ENCODE peak calls at places on chromosome 3, in seven cellular contexts. One of them, this sample, is unnamed.

GRCh38 chr3:190533511-190534282 is 19.8 kb downstream of the IL1RAP start:
- DNase-seq in MM.1S: no peak
- DNase-seq in HCT116: no peak
- DNase-seq in GM23338: peak; percentile 33
- DNase-seq in hepatocyte: peak; percentile 36
- DNase-seq in PC-3: peak; percentile 79
- DNase-seq in neural progenitor cell: no peak
- DNase-seq in this sample: peak; percentile 97

GRCh38 chr3:39254806-39255449 is 24.9 kb downstream of the CX3CR1 start:
- DNase-seq in neural progenitor cell: no peak
- DNase-seq in hepatocyte: no peak
- DNase-seq in MM.1S: no peak
- DNase-seq in PC-3: peak; percentile 80
- DNase-seq in GM23338: no peak
- DNase-seq in HCT116: no peak
- DNase-seq in this sample: peak; percentile 75

GRCh38 chr3:74646094-74646493 is 31.6 kb upstream of the CNTN3 start:
- DNase-seq in GM23338: no peak
- DNase-seq in HCT116: no peak
- DNase-seq in MM.1S: no peak
- DNase-seq in neural progenitor cell: no peak
- DNase-seq in hepatocyte: no peak
- DNase-seq in PC-3: no peak
- DNase-seq in this sample: no peak

GRCh38 chr3:135018171-135018923 is 223.3 kb downstream of the EPHB1 start:
- DNase-seq in MM.1S: peak; percentile 45
- DNase-seq in HCT116: no peak
- DNase-seq in neural progenitor cell: no peak
- DNase-seq in PC-3: no peak
- DNase-seq in hepatocyte: no peak
- DNase-seq in GM23338: no peak
- DNase-seq in this sample: no peak

GRCh38 chr3:51845129-51845528 is 16.3 kb upstream of the IQCF2 start:
- DNase-seq in GM23338: peak; percentile 74
- DNase-seq in MM.1S: no peak
- DNase-seq in HCT116: no peak
- DNase-seq in PC-3: no peak
- DNase-seq in neural progenitor cell: peak; percentile 4
- DNase-seq in hepatocyte: no peak
- DNase-seq in this sample: no peak

GRCh38 chr3:36944012-36944640 is 728 bp downstream of the TRANK1 start:
- DNase-seq in PC-3: peak; percentile 28
- DNase-seq in MM.1S: no peak
- DNase-seq in neural progenitor cell: peak; percentile 76
- DNase-seq in HCT116: no peak
- DNase-seq in hepatocyte: peak; percentile 76
- DNase-seq in GM23338: peak; percentile 78
- DNase-seq in this sample: peak; percentile 81

GRCh38 chr3:158261371-158261991 is 151.6 kb downstream of the RSRC1 start:
- DNase-seq in PC-3: peak; percentile 11
- DNase-seq in GM23338: no peak
- DNase-seq in neural progenitor cell: peak; percentile 4
- DNase-seq in hepatocyte: no peak
- DNase-seq in HCT116: no peak
- DNase-seq in MM.1S: no peak
- DNase-seq in this sample: no peak

GRCh38 chr3:116399701-116400261 is 45.5 kb downstream of the LSAMP start:
- DNase-seq in GM23338: no peak
- DNase-seq in neural progenitor cell: no peak
- DNase-seq in MM.1S: no peak
- DNase-seq in hepatocyte: no peak
- DNase-seq in PC-3: no peak
- DNase-seq in HCT116: no peak
- DNase-seq in this sample: no peak

GRCh38 chr3:6560259-6560658 is 300.7 kb upstream of the GRM7 start:
- DNase-seq in MM.1S: no peak
- DNase-seq in GM23338: no peak
- DNase-seq in neural progenitor cell: no peak
- DNase-seq in PC-3: no peak
- DNase-seq in hepatocyte: no peak
- DNase-seq in HCT116: no peak
- DNase-seq in this sample: no peak

GRCh38 chr3:103693831-103694230 is 1259.0 kb downstream of the ZPLD1 start:
- DNase-seq in MM.1S: no peak
- DNase-seq in neural progenitor cell: no peak
- DNase-seq in hepatocyte: no peak
- DNase-seq in GM23338: no peak
- DNase-seq in HCT116: no peak
- DNase-seq in PC-3: no peak
- DNase-seq in this sample: no peak

GRCh38 chr3:129560269-129560787 is 17.4 kb downstream of the H1-8 start:
- DNase-seq in HCT116: no peak
- DNase-seq in MM.1S: no peak
- DNase-seq in PC-3: no peak
- DNase-seq in neural progenitor cell: no peak
- DNase-seq in hepatocyte: peak; percentile 71
- DNase-seq in GM23338: no peak
- DNase-seq in this sample: peak; percentile 68

GRCh38 chr3:131036200-131036816 is 9.6 kb downstream of the NEK11 start:
- DNase-seq in GM23338: no peak
- DNase-seq in HCT116: no peak
- DNase-seq in MM.1S: no peak
- DNase-seq in PC-3: peak; percentile 87
- DNase-seq in neural progenitor cell: no peak
- DNase-seq in hepatocyte: no peak
- DNase-seq in this sample: peak; percentile 78

DNA sequence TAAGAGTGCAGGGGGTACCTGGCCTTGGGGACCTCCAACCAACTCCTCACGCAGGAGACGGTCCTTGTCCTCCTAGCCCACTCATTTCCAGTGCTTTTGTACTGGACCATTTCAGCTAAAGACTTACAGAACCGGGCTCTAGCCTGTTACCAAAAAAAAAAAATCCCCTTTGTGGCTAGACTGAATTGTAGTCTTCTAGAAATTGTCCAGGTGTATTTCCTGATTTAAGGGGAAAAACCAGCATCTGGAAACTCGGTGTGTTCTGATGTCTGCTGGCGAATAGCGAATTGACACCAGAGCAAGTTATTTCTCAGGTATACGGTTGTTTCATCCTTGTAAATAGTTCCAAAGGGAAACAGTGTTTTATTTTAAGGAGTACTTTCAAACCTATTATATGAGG is 21.1 kb upstream of the MINDY4B start:
- DNase-seq in hepatocyte: no peak
- DNase-seq in neural progenitor cell: no peak
- DNase-seq in HCT116: no peak
- DNase-seq in GM23338: no peak
- DNase-seq in MM.1S: peak; percentile 65
- DNase-seq in PC-3: no peak
- DNase-seq in this sample: no peak
- H2AFZ ChIP-seq in hepatocyte: peak overlapping the region; percentile 74
- H2AFZ ChIP-seq in neural progenitor cell: no peak overlapping the region
- H2AFZ ChIP-seq in HCT116: peak overlapping the region; percentile 63
- H2AFZ ChIP-seq in GM23338: peak overlapping the region; percentile 92
- H2AFZ ChIP-seq in MM.1S: peak overlapping the region; percentile 59
- H2AFZ ChIP-seq in PC-3: no peak overlapping the region
- H2AFZ ChIP-seq in this sample: no peak overlapping the region

DNA sequence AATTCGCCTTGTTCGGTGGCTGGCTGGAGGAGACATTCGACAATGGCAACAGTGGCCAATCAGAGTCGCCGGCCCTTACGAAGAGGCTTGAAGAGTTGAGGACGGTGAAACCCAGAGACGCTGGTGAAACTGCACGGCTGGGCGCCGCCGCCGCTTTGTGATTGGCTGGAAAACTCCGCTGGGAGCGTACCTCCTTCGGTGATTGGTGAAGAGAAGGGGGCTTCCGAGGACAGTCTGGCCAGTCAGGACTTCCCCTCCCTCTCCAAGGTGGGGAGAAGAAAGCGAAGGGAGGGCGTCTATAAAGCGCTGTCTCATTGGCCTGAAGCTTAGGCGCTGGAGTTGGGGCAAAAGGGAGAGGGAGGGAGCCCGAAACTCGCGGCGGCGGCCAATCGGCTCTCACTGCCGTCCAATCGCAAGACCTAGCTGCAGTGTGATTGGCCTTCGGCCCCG is 554 bp upstream of the GSK3B start:
- DNase-seq in GM23338: peak; percentile 99
- DNase-seq in PC-3: peak; percentile 100
- DNase-seq in HCT116: no peak
- DNase-seq in MM.1S: peak; percentile 99
- DNase-seq in neural progenitor cell: peak; percentile 99
- DNase-seq in hepatocyte: peak; percentile 99
- DNase-seq in this sample: peak; percentile 99
- TF ChIP-seq EZH2 in GM23338: no peak
- TF ChIP-seq EZH2 in PC-3: no peak
- TF ChIP-seq EZH2 in HCT116: no peak
- TF ChIP-seq EZH2 in MM.1S: no peak
- TF ChIP-seq EZH2 in neural progenitor cell: no peak
- TF ChIP-seq EZH2 in hepatocyte: no peak
- TF ChIP-seq EZH2 in this sample: no peak

GRCh38 chr3:187844708-187845107 is 99.4 kb upstream of the BCL6 start:
- DNase-seq in MM.1S: no peak
- DNase-seq in PC-3: no peak
- DNase-seq in neural progenitor cell: no peak
- DNase-seq in GM23338: no peak
- DNase-seq in hepatocyte: no peak
- DNase-seq in HCT116: no peak
- DNase-seq in this sample: no peak

GRCh38 chr3:187843654-187844053 is 98.4 kb upstream of the BCL6 start:
- DNase-seq in PC-3: no peak
- DNase-seq in GM23338: no peak
- DNase-seq in HCT116: no peak
- DNase-seq in hepatocyte: no peak
- DNase-seq in MM.1S: no peak
- DNase-seq in neural progenitor cell: no peak
- DNase-seq in this sample: no peak

GRCh38 chr3:187838016-187838535 is 92.8 kb upstream of the BCL6 start:
- DNase-seq in hepatocyte: no peak
- DNase-seq in neural progenitor cell: no peak
- DNase-seq in MM.1S: no peak
- DNase-seq in PC-3: no peak
- DNase-seq in HCT116: no peak
- DNase-seq in GM23338: no peak
- DNase-seq in this sample: peak; percentile 15

GRCh38 chr3:187839422-187839821 is 94.2 kb upstream of the BCL6 start:
- DNase-seq in neural progenitor cell: no peak
- DNase-seq in HCT116: no peak
- DNase-seq in hepatocyte: no peak
- DNase-seq in GM23338: no peak
- DNase-seq in MM.1S: no peak
- DNase-seq in PC-3: peak; percentile 19
- DNase-seq in this sample: no peak

DNA sequence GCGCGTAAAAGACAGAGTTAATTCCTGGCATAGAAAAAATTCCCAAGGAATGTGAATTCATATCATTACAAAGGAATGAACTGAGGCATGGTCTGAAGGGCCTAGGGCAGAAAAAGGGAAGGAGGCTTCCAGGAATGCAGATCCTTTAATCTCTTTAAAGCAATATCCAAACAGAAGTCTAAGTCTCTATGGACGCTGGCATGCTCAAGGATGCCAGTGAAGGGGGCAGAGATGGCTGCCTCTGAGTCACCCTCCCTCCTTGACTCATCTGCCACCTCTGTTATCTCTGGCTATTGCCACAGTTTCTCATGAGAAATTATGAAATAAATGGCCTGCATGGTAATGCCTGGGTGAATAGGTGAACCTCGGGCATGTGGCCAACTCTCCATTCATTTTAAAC is 96.3 kb upstream of the BCL6 start:
- DNase-seq in neural progenitor cell: peak; percentile 69
- DNase-seq in PC-3: peak; percentile 66
- DNase-seq in GM23338: no peak
- DNase-seq in HCT116: no peak
- DNase-seq in hepatocyte: peak; percentile 31
- DNase-seq in MM.1S: no peak
- DNase-seq in this sample: peak; percentile 64
- TF ChIP-seq EZH2phosphoT487 in neural progenitor cell: peak; percentile 100
- TF ChIP-seq EZH2phosphoT487 in PC-3: no peak
- TF ChIP-seq EZH2phosphoT487 in GM23338: no peak
- TF ChIP-seq EZH2phosphoT487 in HCT116: no peak
- TF ChIP-seq EZH2phosphoT487 in hepatocyte: no peak
- TF ChIP-seq EZH2phosphoT487 in MM.1S: no peak
- TF ChIP-seq EZH2phosphoT487 in this sample: no peak

GRCh38 chr3:23055733-23056376 is 147.3 kb upstream of the UBE2E2 start:
- DNase-seq in MM.1S: peak; percentile 73
- DNase-seq in HCT116: no peak
- DNase-seq in neural progenitor cell: no peak
- DNase-seq in hepatocyte: no peak
- DNase-seq in PC-3: peak; percentile 86
- DNase-seq in GM23338: no peak
- DNase-seq in this sample: peak; percentile 91
- H2AFZ ChIP-seq in MM.1S: no peak overlapping the region
- H2AFZ ChIP-seq in HCT116: no peak overlapping the region
- H2AFZ ChIP-seq in neural progenitor cell: no peak overlapping the region
- H2AFZ ChIP-seq in hepatocyte: no peak overlapping the region
- H2AFZ ChIP-seq in PC-3: no peak overlapping the region
- H2AFZ ChIP-seq in GM23338: no peak overlapping the region
- H2AFZ ChIP-seq in this sample: no peak overlapping the region

GRCh38 chr3:126355251-126355650 is 2.0 kb downstream of the KLF15 start:
- DNase-seq in hepatocyte: no peak
- DNase-seq in PC-3: no peak
- DNase-seq in HCT116: no peak
- DNase-seq in GM23338: no peak
- DNase-seq in neural progenitor cell: no peak
- DNase-seq in MM.1S: peak; percentile 10
- DNase-seq in this sample: no peak
- TF ChIP-seq EZH2 in hepatocyte: no peak
- TF ChIP-seq EZH2 in PC-3: no peak
- TF ChIP-seq EZH2 in HCT116: no peak
- TF ChIP-seq EZH2 in GM23338: no peak
- TF ChIP-seq EZH2 in neural progenitor cell: no peak
- TF ChIP-seq EZH2 in MM.1S: no peak
- TF ChIP-seq EZH2 in this sample: no peak

DNA sequence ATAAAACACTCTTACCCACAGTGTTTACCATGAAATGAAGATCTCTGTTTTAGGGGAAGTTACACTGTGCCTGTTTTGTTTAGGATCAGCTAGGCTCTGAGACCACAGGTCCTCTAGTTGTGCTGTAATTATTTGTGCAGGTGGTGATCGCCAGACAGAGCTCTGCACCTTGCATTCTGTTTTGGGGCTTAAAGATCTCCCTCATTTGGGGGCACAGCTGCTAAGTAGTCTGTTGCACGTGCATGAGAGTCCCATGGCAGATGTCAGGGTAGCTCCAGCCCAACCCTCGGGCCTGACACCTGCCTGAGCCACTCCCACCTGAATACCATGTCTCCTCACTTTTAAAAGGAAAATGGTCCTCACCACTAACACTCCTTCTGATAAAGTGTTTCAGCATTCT is 12.4 kb downstream of the C3orf20 start:
- DNase-seq in HCT116: no peak
- DNase-seq in hepatocyte: no peak
- DNase-seq in PC-3: no peak
- DNase-seq in GM23338: peak; percentile 12
- DNase-seq in MM.1S: peak; percentile 87
- DNase-seq in neural progenitor cell: no peak
- DNase-seq in this sample: no peak
- TF ChIP-seq EZH2phosphoT487 in HCT116: no peak
- TF ChIP-seq EZH2phosphoT487 in hepatocyte: no peak
- TF ChIP-seq EZH2phosphoT487 in PC-3: no peak
- TF ChIP-seq EZH2phosphoT487 in GM23338: no peak
- TF ChIP-seq EZH2phosphoT487 in MM.1S: no peak
- TF ChIP-seq EZH2phosphoT487 in neural progenitor cell: no peak
- TF ChIP-seq EZH2phosphoT487 in this sample: no peak